ENCODE peak calls at places on chromosomes 16 and 17, in six cellular contexts. One of them, this sample, is unnamed. For H3K4me1, the result is how much of the 10 kb centered on the place peaks cover.

GRCh38 chr17:32370426-32370825 is 20.5 kb downstream of the ZNF207 start:
- DNase-seq in CD8-positive, alpha-beta T cell: no peak
- DNase-seq in kidney: no peak
- DNase-seq in upper lobe of right lung: no peak
- DNase-seq in HCT116: no peak
- DNase-seq in K562: no peak
- DNase-seq in this sample: no peak

GRCh38 chr17:37774508-37774907 is 29.6 kb upstream of the HNF1B start:
- DNase-seq in CD8-positive, alpha-beta T cell: no peak
- DNase-seq in kidney: no peak
- DNase-seq in upper lobe of right lung: no peak
- DNase-seq in HCT116: no peak
- DNase-seq in K562: no peak
- DNase-seq in this sample: no peak

GRCh38 chr17:81143200-81143527 is 22.1 kb upstream of the PVALEF start:
- DNase-seq in CD8-positive, alpha-beta T cell: no peak
- DNase-seq in kidney: no peak
- DNase-seq in upper lobe of right lung: no peak
- DNase-seq in HCT116: no peak
- DNase-seq in K562: no peak
- DNase-seq in this sample: no peak

GRCh38 chr17:76789235-76789788 is 51.4 kb downstream of the MFSD11 start:
- DNase-seq in CD8-positive, alpha-beta T cell: no peak
- DNase-seq in kidney: no peak
- DNase-seq in upper lobe of right lung: peak
- DNase-seq in HCT116: no peak
- DNase-seq in K562: peak
- DNase-seq in this sample: no peak

GRCh38 chr17:38893612-38894011 is 23.8 kb downstream of the LASP1 start:
- DNase-seq in CD8-positive, alpha-beta T cell: no peak
- DNase-seq in kidney: no peak
- DNase-seq in upper lobe of right lung: peak
- DNase-seq in HCT116: no peak
- DNase-seq in K562: no peak
- DNase-seq in this sample: no peak

GRCh38 chr17:77445030-77445907 is 304.5 kb downstream of the SEC14L1 start:
- DNase-seq in CD8-positive, alpha-beta T cell: peak
- DNase-seq in kidney: no peak
- DNase-seq in upper lobe of right lung: no peak
- DNase-seq in HCT116: no peak
- DNase-seq in K562: no peak
- DNase-seq in this sample: no peak

GRCh38 chr17:57418463-57419246 is 162.3 kb downstream of the MSI2 start:
- DNase-seq in CD8-positive, alpha-beta T cell: no peak
- DNase-seq in kidney: no peak
- DNase-seq in upper lobe of right lung: no peak
- DNase-seq in HCT116: no peak
- DNase-seq in K562: no peak
- DNase-seq in this sample: no peak

GRCh38 chr16:90020838-90021382 is 1.7 kb upstream of the DBNDD1 start:
- DNase-seq in CD8-positive, alpha-beta T cell: no peak
- DNase-seq in kidney: no peak
- DNase-seq in upper lobe of right lung: no peak
- DNase-seq in HCT116: no peak
- DNase-seq in K562: no peak
- DNase-seq in this sample: no peak

GRCh38 chr17:43434902-43435319 is 36.1 kb downstream of the ARL4D start:
- DNase-seq in CD8-positive, alpha-beta T cell: no peak
- DNase-seq in kidney: no peak
- DNase-seq in upper lobe of right lung: no peak
- DNase-seq in HCT116: peak
- DNase-seq in K562: no peak
- DNase-seq in this sample: no peak

GRCh38 chr17:79861371-79862216 is 22.4 kb upstream of the CBX4 start:
- DNase-seq in CD8-positive, alpha-beta T cell: peak
- DNase-seq in kidney: peak
- DNase-seq in upper lobe of right lung: no peak
- DNase-seq in HCT116: no peak
- DNase-seq in K562: no peak
- DNase-seq in this sample: no peak

GRCh38 chr16:76265434-76266045 is 11.7 kb upstream of the CNTNAP4 start:
- DNase-seq in CD8-positive, alpha-beta T cell: no peak
- DNase-seq in kidney: no peak
- DNase-seq in upper lobe of right lung: no peak
- DNase-seq in HCT116: peak
- DNase-seq in K562: peak
- DNase-seq in this sample: no peak

GRCh38 chr17:20896153-20896649 is 146.6 kb downstream of the USP22 start:
- DNase-seq in CD8-positive, alpha-beta T cell: peak
- DNase-seq in kidney: no peak
- DNase-seq in upper lobe of right lung: no peak
- DNase-seq in HCT116: no peak
- DNase-seq in K562: no peak
- DNase-seq in this sample: no peak

GRCh38 chr16:4936181-4936990 is 562 bp downstream of the PPL start:
- DNase-seq in CD8-positive, alpha-beta T cell: no peak
- DNase-seq in kidney: peak
- DNase-seq in upper lobe of right lung: peak
- DNase-seq in HCT116: no peak
- DNase-seq in K562: peak
- DNase-seq in this sample: no peak

GRCh38 chr16:2767891-2768290 is 9.2 kb downstream of the ELOB start:
- DNase-seq in CD8-positive, alpha-beta T cell: no peak
- DNase-seq in kidney: peak
- DNase-seq in upper lobe of right lung: no peak
- DNase-seq in HCT116: no peak
- DNase-seq in K562: no peak
- DNase-seq in this sample: no peak

GRCh38 chr16:87190288-87191240 is 126.6 kb downstream of the C16orf95 start:
- DNase-seq in CD8-positive, alpha-beta T cell: no peak
- DNase-seq in kidney: no peak
- DNase-seq in upper lobe of right lung: no peak
- DNase-seq in HCT116: peak
- DNase-seq in K562: no peak
- DNase-seq in this sample: no peak

GRCh38 chr17:51427259-51428255 is 167.2 kb downstream of the UTP18 start:
- DNase-seq in CD8-positive, alpha-beta T cell: peak
- DNase-seq in kidney: no peak
- DNase-seq in upper lobe of right lung: no peak
- DNase-seq in HCT116: no peak
- DNase-seq in K562: no peak
- DNase-seq in this sample: no peak

GRCh38 chr17:45387739-45388138 is 44.9 kb downstream of the ARHGAP27 start:
- DNase-seq in CD8-positive, alpha-beta T cell: no peak
- DNase-seq in kidney: no peak
- DNase-seq in upper lobe of right lung: no peak
- DNase-seq in HCT116: no peak
- DNase-seq in K562: no peak
- DNase-seq in this sample: no peak

GRCh38 chr17:17391575-17392370 is 85.0 kb upstream of the MED9 start:
- DNase-seq in CD8-positive, alpha-beta T cell: peak
- DNase-seq in kidney: no peak
- DNase-seq in upper lobe of right lung: no peak
- DNase-seq in HCT116: no peak
- DNase-seq in K562: peak
- DNase-seq in this sample: no peak

GRCh38 chr17:46857600-46857999 is 6.2 kb downstream of the WNT9B start:
- DNase-seq in CD8-positive, alpha-beta T cell: no peak
- DNase-seq in kidney: no peak
- DNase-seq in upper lobe of right lung: no peak
- DNase-seq in HCT116: no peak
- DNase-seq in K562: no peak
- DNase-seq in this sample: no peak

GRCh38 chr16:22004321-22004720 is 3.4 kb upstream of the PDZD9 start:
- DNase-seq in CD8-positive, alpha-beta T cell: no peak
- DNase-seq in kidney: no peak
- DNase-seq in upper lobe of right lung: peak
- DNase-seq in HCT116: no peak
- DNase-seq in K562: no peak
- DNase-seq in this sample: no peak

GRCh38 chr16:57382535-57383275 is 10.4 kb downstream of the CX3CL1 start:
- DNase-seq in CD8-positive, alpha-beta T cell: no peak
- DNase-seq in kidney: no peak
- DNase-seq in upper lobe of right lung: no peak
- DNase-seq in HCT116: no peak
- DNase-seq in K562: no peak
- DNase-seq in this sample: no peak
- H3K4me1 ChIP-seq in CD8-positive, alpha-beta T cell: under half
- H3K4me1 ChIP-seq in kidney: under half
- H3K4me1 ChIP-seq in upper lobe of right lung: under half
- H3K4me1 ChIP-seq in HCT116: under half
- H3K4me1 ChIP-seq in K562: under half
- H3K4me1 ChIP-seq in this sample: under half

GRCh38 chr16:68434654-68435210 is 13.6 kb downstream of the SMPD3 start:
- DNase-seq in CD8-positive, alpha-beta T cell: no peak
- DNase-seq in kidney: no peak
- DNase-seq in upper lobe of right lung: no peak
- DNase-seq in HCT116: no peak
- DNase-seq in K562: no peak
- DNase-seq in this sample: no peak

GRCh38 chr16:68433316-68433715 is 15.0 kb downstream of the SMPD3 start:
- DNase-seq in CD8-positive, alpha-beta T cell: no peak
- DNase-seq in kidney: no peak
- DNase-seq in upper lobe of right lung: no peak
- DNase-seq in HCT116: no peak
- DNase-seq in K562: no peak
- DNase-seq in this sample: no peak

GRCh38 chr16:68432701-68433100 is 15.6 kb downstream of the SMPD3 start:
- DNase-seq in CD8-positive, alpha-beta T cell: no peak
- DNase-seq in kidney: no peak
- DNase-seq in upper lobe of right lung: no peak
- DNase-seq in HCT116: no peak
- DNase-seq in K562: no peak
- DNase-seq in this sample: no peak

DNA sequence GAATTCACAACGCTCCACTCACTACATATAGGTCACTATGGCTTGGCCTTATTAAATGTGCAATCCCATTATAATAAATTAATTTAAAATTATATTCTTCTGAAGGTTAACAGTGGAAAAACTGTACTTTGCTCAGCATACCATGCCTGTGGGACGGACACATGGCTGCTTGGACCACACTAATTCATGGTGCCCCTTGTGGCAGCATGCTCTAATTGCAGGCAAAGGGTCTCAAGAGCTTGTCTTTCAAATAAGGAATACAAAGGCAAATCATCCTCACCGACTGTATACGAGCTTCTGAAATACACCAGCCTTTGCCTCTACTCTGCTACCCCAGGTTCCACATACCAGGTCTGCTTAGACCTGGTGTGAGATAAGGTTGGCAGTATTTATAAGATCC is 11.7 kb downstream of the SMPD3 start:
- DNase-seq in CD8-positive, alpha-beta T cell: no peak
- DNase-seq in kidney: no peak
- DNase-seq in upper lobe of right lung: no peak
- DNase-seq in HCT116: peak
- DNase-seq in K562: peak
- DNase-seq in this sample: no peak
- TF ChIP-seq CTCF in CD8-positive, alpha-beta T cell: no peak
- TF ChIP-seq CTCF in kidney: no peak
- TF ChIP-seq CTCF in upper lobe of right lung: peak
- TF ChIP-seq CTCF in HCT116: peak
- TF ChIP-seq CTCF in K562: peak
- TF ChIP-seq CTCF in this sample: no peak

DNA sequence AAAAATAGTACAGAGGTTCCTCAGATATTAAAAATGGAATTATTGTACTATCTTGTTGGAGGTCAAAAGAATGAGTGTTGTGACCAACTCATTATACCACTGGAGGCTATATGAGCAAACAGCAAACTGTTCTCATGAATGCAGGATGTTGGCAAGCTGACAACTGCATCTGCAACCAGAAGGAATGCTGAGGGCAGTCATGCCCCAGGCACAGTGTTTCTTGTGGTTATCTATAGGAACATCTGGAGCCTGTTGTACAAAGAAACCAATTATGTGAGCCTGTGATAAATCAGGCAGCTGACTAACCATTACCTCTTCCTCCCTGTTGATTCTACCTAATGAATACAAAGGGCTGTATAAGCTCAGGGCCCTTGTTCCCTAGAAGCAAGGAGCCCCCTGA is 2057.1 kb downstream of the TP53TG3F start:
- DNase-seq in CD8-positive, alpha-beta T cell: no peak
- DNase-seq in kidney: no peak
- DNase-seq in upper lobe of right lung: no peak
- DNase-seq in HCT116: no peak
- DNase-seq in K562: no peak
- DNase-seq in this sample: no peak
- H3K4me3 ChIP-seq in CD8-positive, alpha-beta T cell: no peak
- H3K4me3 ChIP-seq in kidney: no peak
- H3K4me3 ChIP-seq in upper lobe of right lung: no peak
- H3K4me3 ChIP-seq in HCT116: no peak
- H3K4me3 ChIP-seq in K562: no peak
- H3K4me3 ChIP-seq in this sample: no peak

GRCh38 chr16:68280160-68280559 is 15.8 kb downstream of the SLC7A6 start:
- DNase-seq in CD8-positive, alpha-beta T cell: no peak
- DNase-seq in kidney: no peak
- DNase-seq in upper lobe of right lung: no peak
- DNase-seq in HCT116: no peak
- DNase-seq in K562: no peak
- DNase-seq in this sample: no peak
- H3K4me1 ChIP-seq in CD8-positive, alpha-beta T cell: half or more
- H3K4me1 ChIP-seq in kidney: under half
- H3K4me1 ChIP-seq in upper lobe of right lung: under half
- H3K4me1 ChIP-seq in HCT116: under half
- H3K4me1 ChIP-seq in K562: under half
- H3K4me1 ChIP-seq in this sample: under half

GRCh38 chr17:60597297-60597696 is 2.7 kb upstream of the PPM1D start:
- DNase-seq in CD8-positive, alpha-beta T cell: no peak
- DNase-seq in kidney: no peak
- DNase-seq in upper lobe of right lung: no peak
- DNase-seq in HCT116: no peak
- DNase-seq in K562: no peak
- DNase-seq in this sample: no peak

GRCh38 chr17:60599620-60600489 is at the start of gene PPM1D:
- DNase-seq in CD8-positive, alpha-beta T cell: peak
- DNase-seq in kidney: peak
- DNase-seq in upper lobe of right lung: peak
- DNase-seq in HCT116: peak
- DNase-seq in K562: peak
- DNase-seq in this sample: peak

GRCh38 chr17:60598001-60598736 is 1.8 kb upstream of the PPM1D start:
- DNase-seq in CD8-positive, alpha-beta T cell: no peak
- DNase-seq in kidney: no peak
- DNase-seq in upper lobe of right lung: no peak
- DNase-seq in HCT116: no peak
- DNase-seq in K562: no peak
- DNase-seq in this sample: no peak

GRCh38 chr17:60600490-60601431 is 768 bp downstream of the PPM1D start:
- DNase-seq in CD8-positive, alpha-beta T cell: peak
- DNase-seq in kidney: peak
- DNase-seq in upper lobe of right lung: peak
- DNase-seq in HCT116: peak
- DNase-seq in K562: peak
- DNase-seq in this sample: peak

DNA sequence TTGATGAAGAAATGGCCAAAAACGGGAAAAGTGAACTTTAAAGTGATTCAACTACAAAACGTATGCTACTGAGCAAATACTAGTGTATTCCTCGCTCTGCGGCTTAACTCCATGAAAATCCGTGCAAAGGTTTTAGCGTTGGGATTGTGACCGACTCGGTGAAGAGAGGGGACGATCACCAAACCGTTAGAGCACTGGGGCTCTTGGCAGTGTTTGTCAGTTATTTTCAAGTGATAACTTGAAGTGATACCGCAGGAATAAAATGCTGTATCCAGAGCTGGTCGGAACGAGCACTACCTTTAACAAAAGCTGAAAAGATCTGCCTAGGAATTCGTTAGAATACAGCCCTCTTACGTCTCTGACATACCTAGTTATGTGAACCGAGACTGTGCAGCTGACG is 773 bp upstream of the PPM1D start:
- DNase-seq in CD8-positive, alpha-beta T cell: no peak
- DNase-seq in kidney: no peak
- DNase-seq in upper lobe of right lung: no peak
- DNase-seq in HCT116: peak
- DNase-seq in K562: no peak
- DNase-seq in this sample: no peak
- TF ChIP-seq CTCF in CD8-positive, alpha-beta T cell: no peak
- TF ChIP-seq CTCF in kidney: no peak
- TF ChIP-seq CTCF in upper lobe of right lung: no peak
- TF ChIP-seq CTCF in HCT116: no peak
- TF ChIP-seq CTCF in K562: no peak
- TF ChIP-seq CTCF in this sample: no peak

This sample was measured in ascending aorta.